ENCODE peak calls at places on chromosomes 5 and 9, in four cellular contexts. One of them, this sample, is unnamed. For H3K4me1, the result is how much of the 10 kb centered on the place peaks cover.

GRCh38 chr9:68443560-68443959 is 87.1 kb downstream of the PGM5 start:
- DNase-seq in left ventricle myocardium inferior: no peak
- DNase-seq in heart right ventricle: no peak
- DNase-seq in Peyer's patch: no peak
- DNase-seq in this sample: no peak

GRCh38 chr9:134937566-134938345 is 20.0 kb upstream of the FCN1 start:
- DNase-seq in Peyer's patch: peak
- DNase-seq in left ventricle myocardium inferior: no peak
- DNase-seq in heart right ventricle: no peak
- DNase-seq in this sample: no peak

GRCh38 chr5:106962464-106963230 is 708.1 kb downstream of the EFNA5 start:
- DNase-seq in left ventricle myocardium inferior: no peak
- DNase-seq in Peyer's patch: no peak
- DNase-seq in heart right ventricle: no peak
- DNase-seq in this sample: no peak

GRCh38 chr9:27154923-27155322 is 45.9 kb downstream of the TEK start:
- DNase-seq in left ventricle myocardium inferior: no peak
- DNase-seq in Peyer's patch: no peak
- DNase-seq in heart right ventricle: no peak
- DNase-seq in this sample: no peak

GRCh38 chr5:9302228-9302627 is 243.6 kb downstream of the SEMA5A start:
- DNase-seq in Peyer's patch: no peak
- DNase-seq in heart right ventricle: no peak
- DNase-seq in left ventricle myocardium inferior: no peak
- DNase-seq in this sample: no peak

GRCh38 chr9:134872482-134873231 is 8.0 kb upstream of the FCN2 start:
- DNase-seq in left ventricle myocardium inferior: no peak
- DNase-seq in heart right ventricle: no peak
- DNase-seq in Peyer's patch: no peak
- DNase-seq in this sample: no peak

GRCh38 chr5:126178521-126178920 is 244.7 kb upstream of the GRAMD2B start:
- DNase-seq in left ventricle myocardium inferior: no peak
- DNase-seq in Peyer's patch: no peak
- DNase-seq in heart right ventricle: no peak
- DNase-seq in this sample: peak

GRCh38 chr9:88587182-88587581 is 52.2 kb downstream of the NXNL2 start:
- DNase-seq in Peyer's patch: peak
- DNase-seq in left ventricle myocardium inferior: no peak
- DNase-seq in heart right ventricle: no peak
- DNase-seq in this sample: no peak

GRCh38 chr5:135648109-135648508 is 69.3 kb upstream of the CXCL14 start:
- DNase-seq in heart right ventricle: no peak
- DNase-seq in left ventricle myocardium inferior: no peak
- DNase-seq in Peyer's patch: no peak
- DNase-seq in this sample: no peak

GRCh38 chr5:172772112-172772906 is 1.3 kb upstream of the DUSP1 start:
- DNase-seq in Peyer's patch: peak
- DNase-seq in left ventricle myocardium inferior: peak
- DNase-seq in heart right ventricle: peak
- DNase-seq in this sample: peak

GRCh38 chr9:124332321-124332720 is 74.6 kb downstream of the NEK6 start:
- DNase-seq in Peyer's patch: no peak
- DNase-seq in left ventricle myocardium inferior: no peak
- DNase-seq in heart right ventricle: no peak
- DNase-seq in this sample: no peak

GRCh38 chr5:133962801-133963476 is 5.5 kb downstream of the C5orf15 start:
- DNase-seq in heart right ventricle: no peak
- DNase-seq in Peyer's patch: no peak
- DNase-seq in left ventricle myocardium inferior: no peak
- DNase-seq in this sample: no peak

GRCh38 chr5:141605523-141606277 is 13.1 kb downstream of the DIAPH1 start:
- DNase-seq in left ventricle myocardium inferior: peak
- DNase-seq in Peyer's patch: no peak
- DNase-seq in heart right ventricle: no peak
- DNase-seq in this sample: no peak

GRCh38 chr9:129889936-129890717 is 54.9 kb downstream of the USP20 start:
- DNase-seq in heart right ventricle: no peak
- DNase-seq in left ventricle myocardium inferior: no peak
- DNase-seq in Peyer's patch: peak
- DNase-seq in this sample: no peak

GRCh38 chr9:121568541-121569265 is 69.1 kb upstream of the GGTA1 start:
- DNase-seq in Peyer's patch: no peak
- DNase-seq in left ventricle myocardium inferior: peak
- DNase-seq in heart right ventricle: peak
- DNase-seq in this sample: peak

GRCh38 chr9:17318821-17319320 is 184.0 kb downstream of the CNTLN start:
- DNase-seq in left ventricle myocardium inferior: no peak
- DNase-seq in heart right ventricle: no peak
- DNase-seq in Peyer's patch: no peak
- DNase-seq in this sample: no peak

GRCh38 chr5:109168151-109168550 is 241.6 kb downstream of the PJA2 start:
- DNase-seq in Peyer's patch: no peak
- DNase-seq in left ventricle myocardium inferior: no peak
- DNase-seq in heart right ventricle: no peak
- DNase-seq in this sample: no peak

GRCh38 chr5:158166424-158166823 is 307.5 kb upstream of the CLINT1 start:
- DNase-seq in left ventricle myocardium inferior: no peak
- DNase-seq in heart right ventricle: no peak
- DNase-seq in Peyer's patch: no peak
- DNase-seq in this sample: no peak

GRCh38 chr5:150251504-150251903 is 38.1 kb downstream of the CAMK2A start:
- DNase-seq in Peyer's patch: no peak
- DNase-seq in left ventricle myocardium inferior: no peak
- DNase-seq in heart right ventricle: no peak
- DNase-seq in this sample: no peak

GRCh38 chr5:107067391-107067790 is 603.3 kb downstream of the EFNA5 start:
- DNase-seq in heart right ventricle: peak
- DNase-seq in left ventricle myocardium inferior: peak
- DNase-seq in Peyer's patch: no peak
- DNase-seq in this sample: no peak

GRCh38 chr9:84003246-84003645 is 22.6 kb downstream of the RMI1 start:
- DNase-seq in Peyer's patch: no peak
- DNase-seq in heart right ventricle: no peak
- DNase-seq in left ventricle myocardium inferior: no peak
- DNase-seq in this sample: no peak

GRCh38 chr5:141362719-141363118 is 1.2 kb upstream of the PCDHGA5 start:
- DNase-seq in heart right ventricle: no peak
- DNase-seq in left ventricle myocardium inferior: no peak
- DNase-seq in Peyer's patch: no peak
- DNase-seq in this sample: no peak

GRCh38 chr5:172045315-172045632 is 38.8 kb upstream of the FBXW11 start:
- DNase-seq in heart right ventricle: no peak
- DNase-seq in left ventricle myocardium inferior: no peak
- DNase-seq in Peyer's patch: no peak
- DNase-seq in this sample: no peak

GRCh38 chr9:133976888-133977287 is 15.2 kb downstream of the VAV2 start:
- DNase-seq in left ventricle myocardium inferior: peak
- DNase-seq in heart right ventricle: no peak
- DNase-seq in Peyer's patch: peak
- DNase-seq in this sample: no peak

GRCh38 chr5:56950626-56951130 is 1.2 kb downstream of the MIER3 start:
- DNase-seq in heart right ventricle: peak
- DNase-seq in Peyer's patch: peak
- DNase-seq in left ventricle myocardium inferior: peak
- DNase-seq in this sample: peak

GRCh38 chr5:54171645-54172384 is 138.6 kb downstream of the ARL15 start:
- DNase-seq in Peyer's patch: no peak
- DNase-seq in heart right ventricle: no peak
- DNase-seq in left ventricle myocardium inferior: no peak
- DNase-seq in this sample: no peak

GRCh38 chr9:85536514-85536913 is 205.2 kb downstream of the AGTPBP1 start:
- DNase-seq in Peyer's patch: no peak
- DNase-seq in heart right ventricle: no peak
- DNase-seq in left ventricle myocardium inferior: no peak
- DNase-seq in this sample: no peak

GRCh38 chr9:123225374-123225813 is 43.0 kb downstream of the STRBP start:
- DNase-seq in heart right ventricle: no peak
- DNase-seq in left ventricle myocardium inferior: no peak
- DNase-seq in Peyer's patch: no peak
- DNase-seq in this sample: no peak

GRCh38 chr9:95991326-95991725 is 115.8 kb downstream of the ERCC6L2 start:
- DNase-seq in heart right ventricle: no peak
- DNase-seq in left ventricle myocardium inferior: no peak
- DNase-seq in Peyer's patch: no peak
- DNase-seq in this sample: no peak

GRCh38 chr9:1659036-1659701 is 356.0 kb upstream of the SMARCA2 start:
- DNase-seq in Peyer's patch: no peak
- DNase-seq in left ventricle myocardium inferior: no peak
- DNase-seq in heart right ventricle: no peak
- DNase-seq in this sample: no peak
- H3K4me1 ChIP-seq in Peyer's patch: under half
- H3K4me1 ChIP-seq in left ventricle myocardium inferior: under half
- H3K4me1 ChIP-seq in heart right ventricle: under half
- H3K4me1 ChIP-seq in this sample: under half

GRCh38 chr5:137199966-137200365 is 299.2 kb downstream of the SPOCK1 start:
- DNase-seq in left ventricle myocardium inferior: no peak
- DNase-seq in heart right ventricle: no peak
- DNase-seq in Peyer's patch: no peak
- DNase-seq in this sample: no peak
- TF ChIP-seq CTCF in left ventricle myocardium inferior: no peak
- TF ChIP-seq CTCF in heart right ventricle: no peak
- TF ChIP-seq CTCF in Peyer's patch: no peak
- TF ChIP-seq CTCF in this sample: no peak

GRCh38 chr9:127720031-127720864 is 4.4 kb downstream of the TTC16 start:
- DNase-seq in Peyer's patch: no peak
- DNase-seq in heart right ventricle: no peak
- DNase-seq in left ventricle myocardium inferior: no peak
- DNase-seq in this sample: no peak
- H3K4me1 ChIP-seq in Peyer's patch: under half
- H3K4me1 ChIP-seq in heart right ventricle: under half
- H3K4me1 ChIP-seq in left ventricle myocardium inferior: under half
- H3K4me1 ChIP-seq in this sample: under half

DNA sequence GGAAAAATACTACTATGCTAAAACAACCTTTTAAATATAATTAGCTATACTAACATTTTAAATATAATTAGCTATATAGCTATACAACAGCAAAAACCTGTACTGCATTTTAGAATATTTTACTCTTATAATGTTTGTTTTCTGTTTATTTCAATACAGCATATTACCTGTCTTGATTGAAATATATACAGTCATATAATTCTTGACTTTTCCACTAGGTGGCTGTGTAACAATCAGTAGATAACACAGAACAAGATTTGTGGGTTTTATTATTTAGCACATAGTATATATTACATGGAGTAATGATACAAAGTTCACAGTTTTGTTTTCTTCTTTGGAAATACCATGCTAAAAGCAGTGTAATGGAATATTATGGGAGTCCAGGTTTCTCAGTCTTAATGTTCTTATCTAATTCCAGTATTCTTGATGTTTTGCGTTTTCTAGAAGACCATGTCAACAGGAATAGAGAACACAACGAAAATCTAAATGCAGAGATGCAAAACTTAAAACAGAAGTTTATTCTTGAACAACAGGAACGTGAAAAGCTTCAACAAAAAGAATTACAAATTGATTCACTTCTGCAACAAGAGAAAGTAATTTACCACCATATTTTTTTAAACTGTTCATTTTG is 13.3 kb downstream of the HMMR start:
- DNase-seq in Peyer's patch: no peak
- DNase-seq in heart right ventricle: no peak
- DNase-seq in left ventricle myocardium inferior: no peak
- DNase-seq in this sample: no peak
- TF ChIP-seq CTCF in Peyer's patch: peak
- TF ChIP-seq CTCF in heart right ventricle: peak
- TF ChIP-seq CTCF in left ventricle myocardium inferior: peak
- TF ChIP-seq CTCF in this sample: peak

This sample was measured in uterus.